ENCODE peak calls at places on chromosomes 4 and X, in six cellular contexts. F is transverse colon, Y is NB4, U is testis, A is upper lobe of left lung, O is HCT116. E is an unnamed sample.

GRCh38 chr4:113070755-113071154 is 21.3 kb downstream of the ANK2 start:
- DNase-seq in F (no peak), Y (no peak), U (no peak), A (no peak), O (no peak), E (no peak)

GRCh38 chrX:154486052-154486395 is 391 bp downstream of the UBL4A start:
- DNase-seq in F (peak), Y (peak), U (peak), A (no peak), O (no peak), E (peak)

GRCh38 chr4:135344492-135344891 is 1142.9 kb upstream of the PABPC4L start:
- DNase-seq in F (no peak), Y (no peak), U (no peak), A (no peak), O (no peak), E (no peak)

GRCh38 chr4:107901213-107901934 is 30.0 kb upstream of the CYP2U1 start:
- DNase-seq in F (no peak), Y (no peak), U (no peak), A (no peak), O (no peak), E (no peak)

GRCh38 chr4:81389720-81390119 is 82.0 kb downstream of the RASGEF1B start:
- DNase-seq in F (no peak), Y (no peak), U (no peak), A (no peak), O (no peak), E (no peak)

GRCh38 chr4:47647544-47647943 is 162.5 kb downstream of the ATP10D start:
- DNase-seq in F (no peak), Y (no peak), U (no peak), A (no peak), O (no peak), E (no peak)

GRCh38 chrX:154039577-154039976 is 19.9 kb upstream of the IRAK1 start:
- DNase-seq in F (no peak), Y (no peak), U (no peak), A (no peak), O (no peak), E (no peak)

GRCh38 chr4:173647902-173648301 is 117.9 kb upstream of the HAND2 start:
- DNase-seq in F (no peak), Y (peak), U (no peak), A (no peak), O (no peak), E (no peak)

DNA sequence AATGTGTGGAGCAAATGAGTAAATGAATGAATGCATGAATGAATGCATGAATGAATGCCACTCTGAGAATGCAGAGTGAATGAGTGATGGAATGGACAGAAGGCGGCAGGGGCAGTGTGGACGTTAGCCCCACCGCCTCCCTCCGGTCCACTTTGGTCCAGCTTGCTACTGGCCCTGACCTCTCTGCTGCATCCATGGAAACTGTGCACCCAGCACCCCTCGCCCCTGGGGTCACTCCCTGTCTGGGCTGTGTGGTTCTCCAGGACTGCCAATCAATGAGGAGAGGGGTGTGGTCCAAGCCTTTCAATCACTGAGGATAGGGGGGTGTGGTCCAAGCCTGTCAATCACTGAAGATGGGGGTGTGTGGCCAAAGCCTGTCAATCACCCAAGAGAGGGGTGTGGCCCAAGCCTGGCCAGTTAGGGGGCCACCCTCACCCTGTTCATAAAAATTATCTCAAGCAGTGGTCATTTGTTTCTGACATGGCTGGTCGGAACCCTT is 39.2 kb upstream of the ASMTL start:
- DNase-seq in F (no peak), Y (peak), U (peak), A (no peak), O (peak), E (no peak)
- TF ChIP-seq POLR2A in F (no peak), Y (no peak), U (no peak), A (no peak), O (no peak), E (no peak)

DNA sequence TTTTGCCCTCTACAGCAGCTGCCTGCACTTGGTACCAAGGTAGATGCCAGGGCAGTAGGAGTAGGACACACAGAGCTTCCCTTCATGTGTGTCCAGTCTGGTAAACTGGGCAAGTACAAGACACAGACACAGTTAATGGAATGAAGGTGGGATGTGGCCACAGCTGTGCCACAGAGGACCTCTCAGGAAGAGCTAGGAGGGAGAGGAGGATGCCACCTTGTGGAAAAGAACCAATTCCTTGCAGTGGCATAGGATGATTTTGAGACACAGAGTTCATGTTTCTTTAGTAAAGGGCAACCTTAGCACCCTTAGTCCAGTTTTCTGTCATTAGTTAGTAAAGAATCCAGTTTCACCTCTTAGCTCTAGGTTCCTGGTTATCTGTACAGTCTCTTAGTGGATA is 36.3 kb upstream of the TBC1D14 start:
- DNase-seq in F (no peak), Y (no peak), U (no peak), A (no peak), O (no peak), E (no peak)
- TF ChIP-seq CTCF in F (no peak), Y (peak), U (no peak), A (no peak), O (peak), E (no peak)

GRCh38 chr4:55554453-55555030 is 7.8 kb upstream of the CLOCK start:
- DNase-seq in F (no peak), Y (peak), U (no peak), A (no peak), O (peak), E (no peak)

GRCh38 chr4:55549888-55550287 is 3.2 kb upstream of the CLOCK start:
- DNase-seq in F (no peak), Y (no peak), U (no peak), A (no peak), O (peak), E (no peak)

GRCh38 chr4:55547918-55548317 is 1.2 kb upstream of the CLOCK start:
- DNase-seq in F (no peak), Y (no peak), U (no peak), A (no peak), O (no peak), E (no peak)

DNA sequence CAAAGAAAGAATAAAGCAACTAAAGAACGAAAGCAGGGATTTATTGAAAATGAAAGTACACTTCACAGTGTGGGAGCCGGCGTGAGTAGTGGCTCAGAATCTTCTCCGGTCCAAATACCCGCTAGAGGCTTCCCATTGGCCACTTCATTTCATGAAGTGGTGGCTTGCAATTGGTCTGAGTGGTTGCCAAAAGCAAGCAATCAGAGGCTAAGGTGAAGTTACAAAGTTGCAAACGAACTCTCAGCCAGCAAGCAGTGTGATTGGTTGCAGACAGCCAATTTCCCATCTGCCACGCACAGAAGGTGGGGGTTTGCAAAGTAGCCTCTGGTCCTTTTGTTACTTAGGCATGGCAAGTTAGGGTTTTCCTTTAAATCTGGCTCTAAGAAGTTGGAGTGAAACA is 6.7 kb upstream of the CLOCK start:
- DNase-seq in F (peak), Y (no peak), U (peak), A (peak), O (no peak), E (peak)
- H3K4me3 ChIP-seq in F (peak), Y (no peak), U (peak), A (peak), O (no peak), E (peak)

DNA sequence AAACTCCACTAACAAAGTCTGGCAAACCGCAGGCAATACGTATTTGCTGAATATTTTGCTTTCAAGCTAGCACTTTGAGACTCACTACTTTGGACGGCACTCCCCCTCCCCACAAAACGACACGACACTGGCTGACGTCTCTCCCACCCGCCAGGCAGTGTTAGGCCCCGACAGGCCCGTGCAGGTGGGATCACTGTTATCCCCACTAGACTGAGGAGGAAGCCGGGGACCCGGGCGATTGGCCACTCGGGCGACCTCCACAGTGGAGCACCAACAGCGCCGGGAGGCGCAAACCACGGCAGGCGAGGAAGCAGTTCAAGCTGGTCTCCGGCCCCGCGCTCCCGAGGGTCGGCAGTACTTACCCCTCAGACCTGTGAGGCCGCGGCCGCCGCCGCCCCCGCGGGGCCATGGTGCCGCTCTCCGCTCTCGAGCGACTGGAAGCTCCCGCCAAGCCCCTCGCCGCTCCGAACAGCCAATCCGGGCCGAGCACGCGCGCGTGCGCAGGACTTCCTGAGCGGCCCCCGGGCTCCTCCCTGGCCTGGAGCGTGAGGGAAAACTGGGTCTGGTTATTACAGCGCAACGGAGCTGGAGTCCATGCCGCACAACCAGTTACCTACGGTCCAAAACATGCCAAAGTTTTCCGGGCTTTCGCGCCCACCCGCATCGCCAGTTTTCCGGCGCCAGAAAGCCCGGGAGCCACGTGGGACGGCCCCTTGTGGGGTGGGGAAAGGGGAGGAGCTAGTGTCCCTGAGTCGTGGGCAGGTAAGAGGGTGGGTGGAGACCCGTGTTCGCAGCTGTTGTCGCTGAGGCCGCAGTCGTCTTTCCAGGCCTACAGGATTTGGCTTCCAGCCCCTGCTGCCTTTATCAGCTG is at the start of gene CENPU:
- DNase-seq in F (peak), Y (peak), U (peak), A (peak), O (peak), E (peak)
- TF ChIP-seq POLR2A in F (peak), Y (peak), U (no peak), A (peak), O (no peak), E (peak)

DNA sequence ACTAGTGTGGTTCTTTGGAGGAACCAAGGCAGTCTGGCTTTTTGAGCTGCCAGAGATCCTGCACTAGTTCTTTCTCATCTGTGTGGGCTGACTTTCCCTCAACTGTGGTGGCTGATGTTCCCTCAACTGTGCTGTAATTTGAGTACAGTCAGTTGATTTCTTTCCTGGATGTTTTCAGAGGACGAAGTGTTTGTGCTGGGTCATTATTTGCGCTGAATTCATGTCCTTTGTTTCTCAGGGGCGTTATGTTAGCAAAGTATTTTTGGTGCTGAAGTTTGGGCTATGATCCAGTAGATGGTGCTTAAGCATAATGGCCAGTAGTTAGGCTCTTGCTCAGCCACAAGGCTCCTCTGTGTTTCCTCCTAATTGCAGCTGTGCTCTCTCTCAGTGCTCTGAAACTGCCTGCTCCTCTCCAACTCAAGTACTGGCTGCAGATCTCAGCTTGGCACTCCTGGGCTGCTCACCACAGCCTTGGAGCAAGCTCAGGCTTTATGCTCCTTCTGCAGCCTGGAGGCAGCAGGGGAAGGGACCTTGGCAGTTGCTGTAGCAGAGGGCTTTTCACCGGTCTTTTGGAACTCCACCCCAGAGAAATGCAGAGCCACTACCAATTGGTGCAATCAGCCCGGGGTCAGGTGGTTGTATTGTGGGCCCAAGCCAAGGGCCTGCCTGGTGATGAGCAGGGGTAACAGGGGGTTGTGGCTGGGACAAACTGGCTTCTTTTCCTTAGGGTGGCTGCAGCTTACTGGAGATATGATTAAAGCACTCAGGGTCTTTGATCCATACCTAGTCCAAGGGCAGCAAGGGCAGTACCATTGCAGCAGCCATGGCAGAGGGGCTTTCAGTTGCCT is 27.9 kb downstream of the ENPEP start:
- DNase-seq in F (no peak), Y (peak), U (no peak), A (no peak), O (no peak), E (no peak)
- TF ChIP-seq CTCF in F (no peak), Y (no peak), U (no peak), A (no peak), O (no peak), E (no peak)

GRCh38 chr4:88758264-88758663 is 60.6 kb upstream of the NAP1L5 start:
- DNase-seq in F (no peak), Y (no peak), U (no peak), A (no peak), O (no peak), E (no peak)
- H3K4me3 ChIP-seq in F (no peak), Y (no peak), U (no peak), A (no peak), O (no peak), E (no peak)

GRCh38 chrX:101619336-101619735 is 1.5 kb upstream of the ARMCX6 start:
- DNase-seq in F (no peak), Y (no peak), U (no peak), A (no peak), O (no peak), E (no peak)

GRCh38 chrX:101617211-101618191 is at the start of gene ARMCX6:
- DNase-seq in F (peak), Y (peak), U (peak), A (peak), O (peak), E (peak)
- TF ChIP-seq POLR2A in F (no peak), Y (no peak), U (no peak), A (peak), O (peak), E (peak)